ENCODE peak calls at places on chromosomes 1 and 21, in eight cellular contexts. X, A, G, E, T, J, F and O are unnamed samples. For H3K36me3 and H3K9me3, the result is how much of the 10 kb centered on the place peaks cover.

GRCh38 chr1:200659269-200659668 is 10.4 kb downstream of the DDX59 start:
- DNase-seq in G (no peak), X (no peak), A (no peak), E (no peak), J (no peak), F (no peak), T (peak), O (no peak)

GRCh38 chr1:211501671-211502413 is 9.9 kb upstream of the RD3 start:
- DNase-seq in F (no peak), T (no peak), G (no peak), E (peak), X (no peak), J (no peak), A (no peak), O (no peak)

GRCh38 chr1:225458222-225458631 is 30.4 kb upstream of the LBR start:
- DNase-seq in X (no peak), G (no peak), A (no peak), F (no peak), E (peak), J (no peak), T (peak), O (no peak)

GRCh38 chr1:112253366-112253765 is 142.6 kb upstream of the CTTNBP2NL start:
- DNase-seq in A (no peak), F (no peak), G (no peak), J (no peak), E (no peak), T (no peak), X (no peak), O (no peak)

GRCh38 chr1:205003358-205004145 is 39.5 kb upstream of the CNTN2 start:
- DNase-seq in J (no peak), F (no peak), T (no peak), E (no peak), A (no peak), G (no peak), X (no peak), O (no peak)

GRCh38 chr1:247638781-247639180 is 33.4 kb downstream of the OR2G3 start:
- DNase-seq in F (no peak), E (no peak), A (no peak), T (no peak), X (no peak), J (no peak), G (no peak), O (no peak)

GRCh38 chr1:234206651-234207284 is 166.5 kb upstream of the COA6 start:
- DNase-seq in A (peak), X (peak), T (peak), F (no peak), G (no peak), E (peak), J (peak), O (peak)

GRCh38 chr1:212557739-212558664 is 50.6 kb upstream of the ATF3 start:
- DNase-seq in X (peak), E (peak), G (peak), A (peak), T (peak), F (peak), J (no peak), O (peak)

GRCh38 chr1:159089184-159089791 is 12.7 kb upstream of the AIM2 start:
- DNase-seq in F (no peak), T (no peak), G (no peak), A (no peak), X (no peak), J (no peak), E (no peak), O (no peak)

GRCh38 chr1:179586107-179586823 is 5.4 kb upstream of the TDRD5 start:
- DNase-seq in G (peak), J (no peak), F (no peak), E (peak), T (peak), A (no peak), X (peak), O (peak)

GRCh38 chr1:56481140-56481694 is 98.1 kb downstream of the PLPP3 start:
- DNase-seq in J (no peak), T (no peak), A (no peak), X (no peak), F (no peak), G (no peak), E (no peak), O (no peak)

GRCh38 chr1:235078927-235079381 is 49.7 kb downstream of the TOMM20 start:
- DNase-seq in F (no peak), A (no peak), T (peak), G (no peak), X (no peak), E (peak), J (no peak), O (no peak)

GRCh38 chr1:91015358-91015780 is 6.5 kb downstream of the ZNF644 start:
- DNase-seq in T (no peak), J (no peak), G (no peak), E (no peak), A (no peak), F (no peak), X (no peak), O (no peak)

GRCh38 chr1:213296558-213296957 is 245.5 kb downstream of the RPS6KC1 start:
- DNase-seq in A (no peak), E (no peak), T (peak), G (no peak), F (no peak), J (no peak), X (no peak), O (no peak)

GRCh38 chr1:182611326-182611725 is 7.1 kb upstream of the RGS16 start:
- DNase-seq in F (no peak), T (no peak), A (no peak), X (no peak), G (no peak), J (no peak), E (no peak), O (no peak)

GRCh38 chr1:51760872-51761271 is 117.7 kb downstream of the NRDC start:
- DNase-seq in E (no peak), J (no peak), A (no peak), G (no peak), F (no peak), T (no peak), X (no peak), O (no peak)

GRCh38 chr1:30476911-30477459 is 246.4 kb downstream of the MATN1 start:
- DNase-seq in T (no peak), E (no peak), F (peak), X (no peak), G (peak), J (no peak), A (no peak), O (no peak)

GRCh38 chr1:77024500-77024899 is 157.2 kb downstream of the ST6GALNAC5 start:
- DNase-seq in T (no peak), J (no peak), G (no peak), A (no peak), E (no peak), X (no peak), F (no peak), O (no peak)

GRCh38 chr1:203454986-203455471 is 20.6 kb upstream of the PRELP start:
- DNase-seq in A (no peak), G (no peak), T (no peak), J (peak), E (no peak), X (no peak), F (no peak), O (no peak)

GRCh38 chr21:32456497-32456918 is 44.0 kb downstream of the EVA1C start:
- DNase-seq in A (no peak), T (peak), J (peak), E (peak), F (no peak), G (peak), X (no peak), O (no peak)

GRCh38 chr1:195529881-195530280 is 1078.4 kb downstream of the KCNT2 start:
- DNase-seq in X (no peak), E (no peak), A (no peak), T (no peak), J (no peak), F (no peak), G (no peak), O (no peak)

GRCh38 chr1:53639251-53639721 is 99.7 kb downstream of the GLIS1 start:
- DNase-seq in E (peak), A (no peak), X (no peak), F (peak), T (peak), G (peak), J (no peak), O (peak)

GRCh38 chr1:214303106-214303505 is 22.1 kb downstream of the SMYD2 start:
- DNase-seq in G (no peak), E (no peak), A (peak), J (no peak), X (no peak), F (no peak), T (peak), O (no peak)

GRCh38 chr1:103582493-103582892 is 11.1 kb downstream of the AMY2B start:
- DNase-seq in T (no peak), A (no peak), G (no peak), F (no peak), E (peak), J (no peak), X (no peak), O (no peak)

GRCh38 chr1:184300446-184300845 is 86.4 kb upstream of the C1orf21 start:
- DNase-seq in A (no peak), T (peak), E (peak), F (no peak), G (no peak), X (no peak), J (peak), O (peak)

GRCh38 chr1:184298321-184299052 is 88.3 kb upstream of the C1orf21 start:
- DNase-seq in T (peak), F (no peak), X (no peak), G (no peak), J (no peak), E (no peak), A (no peak), O (peak)

GRCh38 chr1:184297244-184297750 is 89.5 kb upstream of the C1orf21 start:
- DNase-seq in J (no peak), X (peak), G (no peak), A (no peak), E (no peak), F (no peak), T (no peak), O (no peak)

GRCh38 chr1:184299796-184300195 is 87.0 kb upstream of the C1orf21 start:
- DNase-seq in T (no peak), J (no peak), G (no peak), F (no peak), A (no peak), E (no peak), X (no peak), O (peak)

GRCh38 chr1:184299076-184299790 is 87.6 kb upstream of the C1orf21 start:
- DNase-seq in J (peak), X (no peak), F (no peak), G (no peak), E (peak), A (no peak), T (peak), O (peak)
- H3K4me3 ChIP-seq in J (no peak), X (no peak), F (no peak), G (no peak), E (no peak), A (no peak), T (peak), O (no peak)

GRCh38 chr1:31627930-31628421 is 10.5 kb downstream of the HCRTR1 start:
- DNase-seq in X (peak), A (peak), T (peak), F (no peak), E (no peak), J (no peak), G (peak), O (no peak)
- H3K36me3 ChIP-seq in X (under half), A (under half), T (under half), F (half or more), E (under half), J (under half), G (under half), O (under half)

GRCh38 chr21:29418813-29419212 is 120.1 kb downstream of the BACH1 start:
- DNase-seq in A (no peak), E (no peak), F (no peak), T (no peak), J (no peak), G (no peak), X (no peak), O (no peak)

GRCh38 chr21:29413683-29414082 is 115.0 kb downstream of the BACH1 start:
- DNase-seq in X (no peak), A (no peak), G (no peak), E (no peak), J (no peak), T (no peak), F (no peak), O (no peak)

GRCh38 chr21:29419422-29419821 is 120.7 kb downstream of the BACH1 start:
- DNase-seq in F (no peak), E (no peak), A (no peak), X (no peak), G (no peak), T (no peak), J (no peak), O (no peak)

DNA sequence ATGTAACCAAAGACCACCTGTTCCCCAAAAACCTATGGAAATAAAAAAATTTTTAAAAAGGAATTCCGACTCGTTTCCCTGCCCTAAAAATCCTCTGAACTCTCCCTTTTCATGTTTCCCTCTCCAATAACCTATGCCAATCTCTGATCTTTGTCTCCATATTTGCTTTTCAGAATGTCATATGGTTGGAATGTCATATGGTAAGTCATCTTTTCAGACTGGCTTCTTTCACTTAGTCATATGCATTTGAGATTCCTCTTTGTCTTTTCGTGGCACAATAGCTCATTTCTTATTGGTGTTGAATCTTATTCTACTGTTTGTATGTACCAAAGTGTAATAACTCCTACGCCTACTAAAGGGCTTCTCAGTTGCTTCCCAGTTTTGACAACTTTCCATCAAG is 117.5 kb downstream of the BACH1 start:
- DNase-seq in T (peak), E (no peak), J (no peak), G (no peak), A (no peak), F (no peak), X (no peak), O (no peak)
- H3K9me3 ChIP-seq in T (under half), E (under half), J (under half), G (under half), A (under half), F (under half), X (under half), O (under half)

GRCh38 chr21:41953831-41954653 is at the start of gene C2CD2:
- DNase-seq in A (peak), E (peak), F (peak), X (peak), T (peak), G (peak), J (peak), O (peak)

GRCh38 chr21:41953249-41953830 is 478 bp downstream of the C2CD2 start:
- DNase-seq in J (peak), E (no peak), F (peak), T (peak), G (no peak), X (no peak), A (no peak), O (no peak)

GRCh38 chr21:41952568-41953248 is 1.1 kb downstream of the C2CD2 start:
- DNase-seq in E (no peak), J (no peak), X (no peak), T (no peak), G (no peak), A (no peak), F (peak), O (no peak)

GRCh38 chr21:41950941-41951408 is 2.8 kb downstream of the C2CD2 start:
- DNase-seq in F (peak), A (no peak), T (no peak), E (no peak), G (no peak), J (no peak), X (no peak), O (no peak)

DNA sequence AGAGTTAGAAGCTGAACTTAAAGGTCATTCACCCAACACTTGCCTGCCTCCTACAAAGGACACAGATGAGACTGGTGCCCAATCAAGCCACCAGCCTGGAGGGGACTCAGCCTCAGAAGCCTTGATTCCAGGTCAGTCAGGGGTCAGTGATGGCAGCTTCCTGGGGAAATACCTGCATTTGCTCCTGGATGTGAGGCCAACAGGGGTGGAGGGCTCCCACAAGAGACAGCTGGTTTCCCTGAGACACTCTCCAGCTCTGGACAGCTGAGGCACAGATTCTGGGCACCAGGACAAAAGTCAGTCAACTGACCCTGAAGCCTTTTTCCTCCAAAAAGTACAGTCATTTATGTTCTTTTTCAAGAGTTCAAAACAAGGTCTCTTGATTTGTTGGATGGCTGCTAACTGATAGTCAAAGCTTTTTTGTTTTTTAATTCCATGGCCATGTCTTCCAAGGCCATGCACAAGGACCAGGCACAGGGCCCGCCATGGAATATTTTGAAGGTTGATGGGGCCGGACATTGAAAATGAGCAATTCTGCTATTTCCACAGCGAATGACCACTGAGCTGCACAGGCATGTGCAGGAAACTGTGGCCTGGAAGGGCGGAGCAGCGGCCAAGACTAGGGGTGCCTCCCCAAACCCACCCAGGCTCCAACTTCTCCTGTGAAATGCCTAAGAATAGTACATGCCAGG is 1.8 kb downstream of the C2CD2 start:
- DNase-seq in F (peak), X (no peak), T (no peak), A (no peak), G (no peak), J (no peak), E (no peak), O (no peak)
- H3K4me3 ChIP-seq in F (peak), X (no peak), T (peak), A (no peak), G (peak), J (no peak), E (peak), O (peak)

GRCh38 chr1:21849909-21850576 is 38.0 kb downstream of the LDLRAD2 start:
- DNase-seq in F (peak), A (no peak), G (no peak), E (no peak), X (no peak), J (no peak), T (no peak), O (no peak)
- H3K36me3 ChIP-seq in F (half or more), A (half or more), G (half or more), E (half or more), X (under half), J (half or more), T (under half), O (half or more)

GRCh38 chr1:2918441-2918840 is 102.8 kb upstream of the ACTRT2 start:
- DNase-seq in T (no peak), F (no peak), A (no peak), E (no peak), G (no peak), J (no peak), X (no peak), O (no peak)
- H3K9me3 ChIP-seq in T (under half), F (under half), A (under half), E (under half), G (under half), J (under half), X (under half), O (under half)

DNA sequence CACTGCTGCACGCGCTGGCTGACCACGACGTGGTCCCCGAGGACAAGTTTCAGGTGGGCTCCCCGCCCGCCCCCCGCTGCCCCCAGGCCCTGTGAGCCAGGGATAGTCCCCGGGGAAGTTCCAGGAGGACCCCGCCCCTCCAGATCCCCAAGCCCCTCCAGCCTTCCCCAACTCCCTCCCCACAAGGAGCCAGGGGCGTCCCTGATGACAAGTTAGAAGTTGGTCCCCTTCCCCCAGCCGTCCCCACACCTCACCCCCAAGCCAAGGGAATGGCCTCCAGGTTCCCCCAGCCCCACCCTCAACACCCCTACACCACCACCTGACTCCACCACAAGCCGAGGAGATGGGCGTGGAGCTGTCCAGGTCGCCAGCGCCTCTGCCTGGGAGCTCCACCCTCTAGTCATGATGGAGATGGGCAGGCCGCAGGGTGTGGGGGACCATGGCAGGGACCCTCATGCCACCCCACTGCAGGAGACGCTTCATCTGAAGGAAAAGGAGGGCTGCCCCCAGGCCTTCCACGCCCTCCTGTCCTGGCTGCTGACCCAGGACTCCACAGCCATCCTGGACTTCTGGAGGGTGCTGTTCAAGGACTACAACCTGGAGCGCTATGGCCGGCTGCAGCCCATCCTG is 525 bp downstream of the AIRE start:
- DNase-seq in G (no peak), X (no peak), J (no peak), F (no peak), A (no peak), T (no peak), E (no peak), O (no peak)
- H3K4me3 ChIP-seq in G (no peak), X (no peak), J (no peak), F (no peak), A (no peak), T (peak), E (no peak), O (no peak)